ENCODE peak calls at places on chromosomes 16 and 17, in seven cellular contexts. G is CD8-positive, alpha-beta T cell; R is colonic mucosa; L is HepG2; E is adrenal gland; Z is mammary epithelial cell; V is H9. T is an unnamed sample. For H3K4me1, the result is how much of the 10 kb centered on the place peaks cover.

GRCh38 chr16:29973384-29974246 is at the start of gene TAOK2:
- DNase-seq in G (peak), R (peak), L (peak), E (peak), Z (peak), V (peak), T (peak)

GRCh38 chr17:17352836-17353624 is 49.9 kb downstream of the NT5M start:
- DNase-seq in G (no peak), R (no peak), L (no peak), E (no peak), Z (no peak), V (no peak), T (peak)

GRCh38 chr17:65099941-65100315 is 37.2 kb upstream of the RGS9 start:
- DNase-seq in G (peak), R (peak), L (peak), E (peak), Z (peak), V (peak), T (peak)

GRCh38 chr17:75498726-75499213 is 16.6 kb downstream of the CASKIN2 start:
- DNase-seq in G (no peak), R (no peak), L (no peak), E (peak), Z (no peak), V (peak), T (no peak)

GRCh38 chr16:17350212-17350611 is 120.5 kb downstream of the XYLT1 start:
- DNase-seq in G (no peak), R (no peak), L (no peak), E (peak), Z (no peak), V (no peak), T (no peak)

GRCh38 chr17:41008811-41009210 is at the start of gene KRTAP3-1:
- DNase-seq in G (no peak), R (no peak), L (peak), E (no peak), Z (no peak), V (peak), T (no peak)

GRCh38 chr16:87303431-87303930 is 13.7 kb downstream of the C16orf95 start:
- DNase-seq in G (no peak), R (no peak), L (peak), E (no peak), Z (no peak), V (no peak), T (no peak)

GRCh38 chr16:57032931-57033330 is 43.6 kb downstream of the NLRC5 start:
- DNase-seq in G (no peak), R (no peak), L (no peak), E (no peak), Z (no peak), V (no peak), T (no peak)

GRCh38 chr17:70071127-70071526 is 3.9 kb upstream of the KCNJ16 start:
- DNase-seq in G (no peak), R (no peak), L (no peak), E (no peak), Z (no peak), V (no peak), T (no peak)

GRCh38 chr17:65559802-65560627 is 1.4 kb downstream of the AXIN2 start:
- DNase-seq in G (peak), R (peak), L (peak), E (no peak), Z (no peak), V (peak), T (peak)

GRCh38 chr17:41176744-41177387 is 1.2 kb downstream of the KRTAP4-2 start:
- DNase-seq in G (no peak), R (no peak), L (no peak), E (no peak), Z (no peak), V (no peak), T (no peak)

GRCh38 chr16:50671644-50672260 is 9.4 kb downstream of the SNX20 start:
- DNase-seq in G (peak), R (peak), L (peak), E (peak), Z (peak), V (no peak), T (no peak)

GRCh38 chr16:69329369-69330285 is 761 bp downstream of the PDF start:
- DNase-seq in G (peak), R (peak), L (no peak), E (peak), Z (peak), V (no peak), T (peak)

GRCh38 chr17:82238562-82239201 is 9.8 kb downstream of the SLC16A3 start:
- DNase-seq in G (peak), R (peak), L (no peak), E (peak), Z (peak), V (no peak), T (peak)

GRCh38 chr17:73667184-73667959 is 23.1 kb upstream of the SDK2 start:
- DNase-seq in G (no peak), R (no peak), L (no peak), E (peak), Z (no peak), V (no peak), T (no peak)

GRCh38 chr16:1470543-1471251 is 4.1 kb downstream of the CLCN7 start:
- DNase-seq in G (no peak), R (no peak), L (no peak), E (peak), Z (peak), V (no peak), T (no peak)

GRCh38 chr17:75927286-75927922 is 13.4 kb downstream of the FBF1 start:
- DNase-seq in G (no peak), R (peak), L (peak), E (peak), Z (peak), V (peak), T (no peak)

GRCh38 chr16:1777375-1778199 is 4.7 kb upstream of the MRPS34 start:
- DNase-seq in G (no peak), R (no peak), L (no peak), E (no peak), Z (no peak), V (no peak), T (no peak)

GRCh38 chr16:89295915-89296314 is 78.4 kb downstream of the ZNF778 start:
- DNase-seq in G (no peak), R (no peak), L (no peak), E (no peak), Z (no peak), V (no peak), T (no peak)

GRCh38 chr16:3787924-3788661 is 70.8 kb upstream of the TRAP1 start:
- DNase-seq in G (no peak), R (no peak), L (no peak), E (no peak), Z (no peak), V (no peak), T (no peak)

GRCh38 chr17:56675876-56676660 is 82.6 kb downstream of the NOG start:
- DNase-seq in G (no peak), R (no peak), L (no peak), E (no peak), Z (no peak), V (no peak), T (no peak)

GRCh38 chr16:86379505-86379846 is 130.9 kb upstream of the FOXF1 start:
- DNase-seq in G (no peak), R (no peak), L (no peak), E (no peak), Z (no peak), V (no peak), T (peak)

GRCh38 chr16:81831722-81832126 is 52.6 kb downstream of the PLCG2 start:
- DNase-seq in G (peak), R (peak), L (no peak), E (peak), Z (no peak), V (peak), T (peak)

GRCh38 chr16:84726079-84726669 is 26.4 kb downstream of the USP10 start:
- DNase-seq in G (peak), R (peak), L (peak), E (peak), Z (peak), V (peak), T (peak)

GRCh38 chr17:42969006-42969581 is 4.8 kb upstream of the AARSD1 start:
- DNase-seq in G (no peak), R (no peak), L (no peak), E (peak), Z (no peak), V (no peak), T (no peak)

GRCh38 chr16:84603115-84603816 is 14.6 kb downstream of the COTL1 start:
- DNase-seq in G (peak), R (peak), L (no peak), E (peak), Z (peak), V (no peak), T (peak)

GRCh38 chr17:4316648-4317047 is 49.8 kb downstream of the UBE2G1 start:
- DNase-seq in G (no peak), R (no peak), L (no peak), E (no peak), Z (no peak), V (no peak), T (no peak)

GRCh38 chr16:73124665-73125064 is 76.7 kb upstream of the ZFHX3 start:
- DNase-seq in G (no peak), R (no peak), L (no peak), E (peak), Z (no peak), V (no peak), T (no peak)

GRCh38 chr17:59105852-59106462 is 723 bp downstream of the TRIM37 start:
- DNase-seq in G (peak), R (peak), L (peak), E (peak), Z (peak), V (no peak), T (peak)
- H3K4me1 ChIP-seq in G (under half), R (under half), L (under half), E (under half), Z (under half), V (under half), T (under half)

GRCh38 chr17:77145635-77146632 is 5.2 kb downstream of the SEC14L1 start:
- DNase-seq in G (no peak), R (peak), L (peak), E (peak), Z (no peak), V (peak), T (peak)
- H3K4me1 ChIP-seq in G (under half), R (under half), L (half or more), E (half or more), Z (under half), V (under half), T (under half)

GRCh38 chr17:81046770-81047359 is 11.9 kb downstream of the BAIAP2 start:
- DNase-seq in G (no peak), R (no peak), L (peak), E (no peak), Z (no peak), V (no peak), T (no peak)

GRCh38 chr17:81044764-81045589 is 10.0 kb downstream of the BAIAP2 start:
- DNase-seq in G (no peak), R (peak), L (peak), E (peak), Z (peak), V (no peak), T (peak)

GRCh38 chr17:81044428-81044763 is 9.4 kb downstream of the BAIAP2 start:
- DNase-seq in G (no peak), R (no peak), L (no peak), E (no peak), Z (no peak), V (no peak), T (no peak)

GRCh38 chr17:81046131-81046769 is 11.3 kb downstream of the BAIAP2 start:
- DNase-seq in G (no peak), R (no peak), L (no peak), E (no peak), Z (no peak), V (no peak), T (no peak)

DNA sequence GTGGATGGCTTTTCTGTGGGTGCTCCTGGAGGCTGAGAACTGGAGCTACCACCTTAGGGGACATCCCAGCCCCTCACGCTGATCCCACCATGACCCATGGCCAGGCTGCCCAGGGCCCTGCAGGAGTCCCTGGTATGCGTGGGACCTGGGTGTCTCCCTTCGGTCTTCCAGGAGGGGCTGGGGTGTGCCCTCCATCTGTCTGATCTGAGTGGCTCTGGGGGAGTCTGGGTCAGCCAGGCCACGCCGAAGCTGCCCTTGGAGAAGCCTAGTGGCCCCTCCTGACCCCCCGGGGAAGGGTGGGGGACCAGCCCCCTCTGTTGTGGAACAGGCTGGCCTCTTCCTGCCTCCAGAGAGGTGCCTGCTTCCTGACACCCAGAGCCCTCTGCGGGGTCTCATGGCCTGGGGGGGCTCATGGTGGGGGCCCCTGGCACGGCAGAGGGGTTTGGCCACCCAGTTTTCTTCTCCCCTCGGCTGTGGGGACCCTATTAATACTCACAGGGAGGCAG is 10.7 kb downstream of the BAIAP2 start:
- DNase-seq in G (no peak), R (no peak), L (no peak), E (no peak), Z (no peak), V (no peak), T (no peak)
- H3K4me1 ChIP-seq in G (under half), R (under half), L (half or more), E (half or more), Z (half or more), V (under half), T (under half)

DNA sequence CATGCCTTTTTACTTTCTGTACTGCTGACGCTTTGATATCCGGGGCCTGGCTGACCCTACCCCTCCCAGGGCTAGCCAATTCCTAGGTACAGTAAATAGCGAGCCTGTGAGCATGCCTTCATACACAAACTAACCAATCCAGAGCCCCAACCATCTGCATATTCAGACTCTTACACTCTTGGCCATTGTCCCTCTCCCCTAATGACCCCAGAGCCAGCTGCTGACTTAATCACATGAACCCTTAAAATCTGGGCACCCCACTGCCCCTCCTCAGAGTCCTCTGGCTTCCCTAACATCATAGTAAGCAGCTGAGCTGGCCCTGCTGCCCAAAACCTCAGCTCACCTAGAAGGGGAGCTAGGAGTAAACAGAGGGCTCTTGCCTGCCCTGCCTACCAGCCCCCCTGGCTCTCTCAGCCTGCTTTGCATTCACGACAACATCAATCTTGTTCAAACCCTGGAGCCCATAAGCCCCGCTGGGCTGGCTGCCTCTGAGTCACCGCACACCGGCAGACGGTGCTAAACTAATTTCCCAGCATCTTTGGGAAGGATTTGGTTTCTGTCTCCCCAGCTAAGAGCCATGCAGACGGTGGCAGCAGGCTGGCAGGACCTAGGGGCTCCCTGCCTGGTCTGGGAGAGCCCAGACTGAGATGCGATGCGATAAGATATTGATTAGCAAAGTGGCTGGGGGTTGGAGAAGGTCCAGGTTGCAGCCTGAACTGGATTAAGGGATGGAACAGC is 63.2 kb downstream of the CLEC19A start:
- DNase-seq in G (no peak), R (no peak), L (no peak), E (no peak), Z (no peak), V (peak), T (no peak)
- H3K4me1 ChIP-seq in G (under half), R (under half), L (under half), E (under half), Z (under half), V (under half), T (under half)

GRCh38 chr17:7017827-7018200 is 5.0 kb upstream of the BCL6B start:
- DNase-seq in G (no peak), R (no peak), L (no peak), E (no peak), Z (no peak), V (no peak), T (no peak)
- H3K4me1 ChIP-seq in G (half or more), R (under half), L (half or more), E (under half), Z (under half), V (under half), T (under half)

DNA sequence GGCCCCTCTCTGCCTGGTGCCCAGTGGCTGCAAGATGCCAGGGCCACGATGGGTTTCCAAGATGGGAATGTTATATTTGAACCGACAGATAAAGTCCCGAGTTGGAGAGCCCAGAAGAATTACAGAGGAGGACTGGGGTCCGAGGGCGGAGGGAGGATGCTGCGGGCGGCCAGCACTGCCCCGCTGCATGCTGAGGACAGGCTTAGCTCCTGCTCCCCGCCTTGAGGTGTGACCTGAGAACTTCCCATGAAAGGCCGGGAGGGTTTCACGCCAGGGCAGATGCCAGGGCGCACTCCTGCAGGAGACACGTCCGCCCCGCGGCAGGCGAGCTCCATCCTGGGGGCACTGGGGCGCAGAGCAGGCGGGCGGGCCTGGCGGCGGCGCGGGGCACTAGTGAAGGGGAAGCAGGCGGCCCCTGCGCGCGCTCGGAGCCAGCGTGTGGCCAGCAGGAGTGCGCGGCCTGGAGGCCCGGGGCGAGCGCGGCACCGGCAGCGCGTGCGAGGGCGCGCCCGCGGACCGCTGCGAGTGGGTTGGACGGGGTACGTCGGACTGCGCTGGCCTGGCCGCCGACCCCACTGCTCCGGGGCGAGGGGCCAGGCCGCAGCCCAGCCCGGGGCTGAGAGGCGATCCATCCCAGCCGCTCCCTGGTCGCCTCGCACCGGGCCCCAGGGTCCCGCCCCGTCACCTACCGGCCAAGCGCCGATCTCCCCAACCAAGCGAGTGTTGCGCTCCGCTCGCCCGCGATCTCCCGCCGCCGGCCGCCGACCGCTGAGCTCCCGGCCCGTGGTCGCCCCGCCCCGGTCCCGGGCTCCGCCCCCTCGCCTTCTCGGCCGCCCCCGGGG is at the start of gene MAP3K14:
- DNase-seq in G (peak), R (peak), L (peak), E (peak), Z (peak), V (peak), T (peak)
- H3K4me1 ChIP-seq in G (half or more), R (under half), L (half or more), E (half or more), Z (half or more), V (under half), T (under half)

DNA sequence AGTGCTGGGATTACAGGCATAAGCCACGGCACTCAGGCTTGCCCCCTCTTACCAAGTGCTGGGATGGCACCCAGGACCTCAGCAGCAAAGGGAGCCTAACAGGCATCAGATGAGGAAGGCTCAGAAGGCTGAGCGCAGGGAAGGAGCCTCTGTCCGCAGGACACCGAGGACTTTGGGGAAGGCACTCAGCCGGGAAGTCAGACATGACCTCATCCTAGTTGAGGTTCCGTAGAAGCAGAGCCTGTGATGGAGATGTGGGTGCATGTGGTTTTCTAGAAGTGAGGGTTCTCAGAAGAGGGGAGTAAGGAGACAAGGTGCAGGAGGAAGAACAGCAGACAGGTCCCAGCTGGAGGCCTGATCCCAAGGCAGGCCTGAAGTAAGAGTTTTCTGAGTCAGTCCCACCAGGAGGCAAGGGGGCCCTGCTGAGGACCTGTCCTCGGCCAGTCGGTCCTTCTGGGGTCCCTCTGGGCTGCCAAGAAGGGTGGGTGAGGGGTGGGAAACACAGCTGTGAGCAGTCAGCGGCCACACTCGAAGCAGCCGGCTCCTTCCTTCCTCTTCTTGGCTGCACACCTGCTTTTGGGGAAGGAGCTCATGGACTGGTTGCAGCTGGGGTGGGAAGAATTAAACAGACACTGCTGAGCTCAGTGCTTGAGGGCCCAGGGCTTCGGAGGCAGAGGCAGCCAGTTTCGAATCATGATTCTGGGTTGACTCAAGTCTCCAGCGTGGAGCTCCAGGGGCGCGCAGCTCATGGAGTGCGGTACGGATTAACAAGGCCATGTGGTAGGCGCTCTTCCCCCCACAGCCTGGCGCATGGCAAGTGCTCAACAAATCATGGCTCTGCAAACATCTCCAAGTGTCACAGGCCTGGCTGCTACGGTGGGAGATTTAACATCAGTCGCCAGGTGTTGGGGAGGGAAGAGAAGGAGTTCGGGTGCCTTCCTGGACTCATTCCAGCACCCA is 38.9 kb upstream of the SNN start:
- DNase-seq in G (no peak), R (no peak), L (no peak), E (peak), Z (no peak), V (no peak), T (peak)
- H3K4me1 ChIP-seq in G (under half), R (under half), L (half or more), E (under half), Z (under half), V (under half), T (under half)